ENCODE peak calls at places on chromosome 3, in eight cellular contexts. X is mucosa of descending colon; E is left ventricle myocardium inferior; B is GM23248; Z is psoas muscle; C is CD8-positive, alpha-beta memory T cell; L is kidney; J is ovary. K is an unnamed sample.

GRCh38 chr3:115246621-115247020 is 99.5 kb upstream of the ZBTB20 start:
- DNase-seq in X (no peak), E (no peak), B (peak; percentile 11), Z (no peak), C (no peak), L (no peak), J (no peak), K (no peak)

GRCh38 chr3:110174908-110175307 is 837.6 kb upstream of the DPPA4 start:
- DNase-seq in X (no peak), E (no peak), B (peak; percentile 54), Z (no peak), C (no peak), L (no peak), J (no peak), K (no peak)

GRCh38 chr3:183548262-183548769 is 7.2 kb downstream of the KLHL6 start:
- DNase-seq in X (no peak), E (no peak), B (peak; percentile 82), Z (no peak), C (no peak), L (no peak), J (no peak), K (no peak)

GRCh38 chr3:176931991-176932390 is 265.3 kb downstream of the TBL1XR1 start:
- DNase-seq in X (no peak), E (no peak), B (no peak), Z (no peak), C (no peak), L (no peak), J (no peak), K (no peak)

GRCh38 chr3:190094201-190094718 is 26.4 kb downstream of the P3H2 start:
- DNase-seq in X (no peak), E (no peak), B (peak; percentile 57), Z (no peak), C (no peak), L (no peak), J (peak; percentile 62), K (no peak)

GRCh38 chr3:46019707-46020106 is 7.6 kb downstream of the XCR1 start:
- DNase-seq in X (no peak), E (no peak), B (peak; percentile 78), Z (no peak), C (no peak), L (no peak), J (no peak), K (no peak)

GRCh38 chr3:39154323-39155021 is 1.1 kb upstream of the CSRNP1 start:
- DNase-seq in X (peak; percentile 60), E (no peak), B (peak; percentile 45), Z (no peak), C (no peak), L (peak; percentile 88), J (peak; percentile 67), K (no peak)

GRCh38 chr3:18489939-18490338 is 64.8 kb upstream of the SATB1 start:
- DNase-seq in X (no peak), E (no peak), B (no peak), Z (no peak), C (no peak), L (no peak), J (no peak), K (no peak)

GRCh38 chr3:56323986-56324420 is 144.3 kb downstream of the ERC2 start:
- DNase-seq in X (no peak), E (no peak), B (peak; percentile 89), Z (no peak), C (no peak), L (no peak), J (peak; percentile 61), K (no peak)

DNA sequence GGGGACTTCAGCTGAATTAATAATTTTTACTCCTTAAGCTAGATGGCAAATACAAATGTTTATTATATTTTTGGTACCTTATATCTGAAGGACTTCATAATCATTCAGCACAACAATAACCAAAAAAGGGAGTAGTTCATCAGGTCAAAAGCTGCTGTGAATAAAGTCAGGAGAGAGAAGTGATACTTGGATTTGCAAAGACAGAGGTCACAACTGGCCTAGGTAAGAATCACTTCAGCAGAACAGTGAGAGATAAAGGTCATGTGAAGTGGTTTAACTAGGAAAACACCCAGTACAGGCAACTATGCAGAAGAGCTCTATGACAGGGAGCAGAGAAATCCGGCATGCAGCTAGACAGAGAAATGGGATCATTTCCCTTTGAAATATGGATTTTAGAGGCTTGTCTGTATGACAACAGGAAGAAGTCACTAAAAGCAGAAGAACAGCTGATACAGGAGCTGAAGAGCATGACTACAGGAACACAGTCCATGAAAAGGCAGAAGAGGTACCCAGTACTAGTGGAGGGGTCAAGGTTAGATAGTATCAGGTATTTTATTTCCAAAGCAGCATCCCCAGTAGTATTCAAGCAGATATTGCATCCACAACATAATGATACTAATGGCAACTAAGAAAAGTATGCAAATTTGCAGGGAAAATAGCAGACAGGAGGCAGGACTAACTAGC is 25.7 kb downstream of the ZMAT3 start:
- DNase-seq in X (no peak), E (no peak), B (no peak), Z (no peak), C (no peak), L (no peak), J (no peak), K (no peak)
- H3K4me3 ChIP-seq in X (no peak overlapping the region), E (no peak overlapping the region), B (no peak overlapping the region), Z (no peak overlapping the region), C (no peak overlapping the region), L (no peak overlapping the region), J (no peak overlapping the region), K (no peak overlapping the region)

GRCh38 chr3:195086885-195087284 is 184.1 kb downstream of the XXYLT1 start:
- DNase-seq in X (peak; percentile 23), E (peak; percentile 3), B (no peak), Z (no peak), C (no peak), L (peak; percentile 61), J (no peak), K (no peak)

GRCh38 chr3:195085356-195086130 is 185.4 kb downstream of the XXYLT1 start:
- DNase-seq in X (peak; percentile 21), E (peak; percentile 10), B (no peak), Z (peak; percentile 7), C (no peak), L (peak; percentile 56), J (no peak), K (no peak)

GRCh38 chr3:195086341-195086740 is 184.6 kb downstream of the XXYLT1 start:
- DNase-seq in X (peak; percentile 15), E (peak; percentile 5), B (no peak), Z (no peak), C (no peak), L (peak; percentile 43), J (no peak), K (no peak)

GRCh38 chr3:195084746-195085145 is 186.2 kb downstream of the XXYLT1 start:
- DNase-seq in X (peak; percentile 17), E (peak; percentile 10), B (no peak), Z (no peak), C (no peak), L (peak; percentile 32), J (no peak), K (no peak)

DNA sequence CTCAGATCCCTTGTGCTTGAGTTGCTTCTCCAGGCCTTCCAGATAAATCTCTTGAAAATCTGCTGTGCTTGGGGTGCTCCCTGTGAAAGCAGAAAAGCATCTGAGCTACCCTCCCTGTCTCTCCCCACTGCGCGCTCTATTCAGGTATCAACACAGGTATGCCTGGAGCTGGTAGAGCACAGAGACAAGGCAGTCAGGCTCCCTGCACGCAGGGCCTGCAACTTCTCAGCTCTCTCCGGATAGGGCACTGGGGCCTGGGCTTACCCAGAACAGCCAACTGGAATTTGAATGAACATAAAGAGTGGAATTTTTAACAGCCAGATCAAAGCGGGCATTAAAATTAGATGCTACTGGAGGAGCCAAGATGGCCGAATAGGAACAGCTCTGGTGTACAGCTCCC is 183.6 kb downstream of the XXYLT1 start:
- DNase-seq in X (peak; percentile 27), E (no peak), B (no peak), Z (no peak), C (no peak), L (peak; percentile 30), J (no peak), K (no peak)
- H3K4me3 ChIP-seq in X (no peak overlapping the region), E (peak overlapping the region; percentile 45), B (no peak overlapping the region), Z (peak overlapping the region; percentile 52), C (no peak overlapping the region), L (no peak overlapping the region), J (peak overlapping the region; percentile 22), K (no peak overlapping the region)

DNA sequence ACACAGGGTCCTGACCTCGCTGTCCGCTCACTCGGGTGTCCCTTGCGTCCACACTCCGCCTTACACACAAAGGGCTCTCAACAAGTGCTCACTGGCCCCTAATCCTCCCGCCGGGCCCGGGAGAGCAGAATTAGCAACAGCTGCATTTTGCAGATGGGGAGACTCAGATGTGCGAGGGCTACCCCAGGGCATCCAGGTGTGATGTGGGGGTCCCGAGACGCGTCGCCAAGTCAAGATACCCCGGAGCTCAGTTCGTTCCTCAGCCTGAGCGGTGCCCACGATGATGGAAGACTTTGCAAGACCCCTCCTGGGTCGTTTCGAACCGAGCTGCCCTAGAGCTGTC is 14.9 kb upstream of the WNT7A start:
- DNase-seq in X (no peak), E (no peak), B (no peak), Z (peak; percentile 20), C (no peak), L (peak; percentile 74), J (peak; percentile 26), K (no peak)
- H3K4me3 ChIP-seq in X (no peak overlapping the region), E (peak overlapping the region; percentile 75), B (peak overlapping the region; percentile 82), Z (peak overlapping the region; percentile 80), C (peak overlapping the region; percentile 71), L (peak overlapping the region; percentile 30), J (peak overlapping the region; percentile 43), K (peak overlapping the region; percentile 56)

DNA sequence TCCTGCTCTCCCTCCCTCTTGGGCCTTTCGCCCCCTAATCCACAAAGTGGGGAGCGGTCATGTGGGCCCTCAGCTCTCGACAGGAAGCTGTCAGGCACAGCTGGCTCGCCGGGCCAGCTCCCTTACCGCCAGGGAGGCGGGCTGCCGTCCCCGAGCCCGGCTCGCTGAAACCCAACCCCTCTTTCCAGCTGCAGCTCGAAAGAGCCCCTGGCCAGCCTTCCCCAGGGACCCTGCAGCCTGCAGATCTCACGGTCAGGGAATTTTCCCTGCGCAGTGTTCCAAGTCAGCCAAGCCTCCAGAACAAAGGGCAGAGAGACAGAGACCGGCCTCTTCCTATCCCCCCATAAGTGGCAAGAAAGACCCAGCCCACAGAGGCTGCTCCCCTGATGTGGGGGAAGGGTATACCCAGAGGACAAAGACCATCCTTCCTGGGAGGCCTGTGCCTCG is 32.8 kb downstream of the MAGEF1 start:
- DNase-seq in X (no peak), E (peak; percentile 51), B (no peak), Z (peak; percentile 62), C (no peak), L (no peak), J (no peak), K (no peak)
- H3K4me3 ChIP-seq in X (no peak overlapping the region), E (no peak overlapping the region), B (no peak overlapping the region), Z (no peak overlapping the region), C (no peak overlapping the region), L (no peak overlapping the region), J (no peak overlapping the region), K (no peak overlapping the region)

GRCh38 chr3:49015072-49015471 is 3.3 kb downstream of the DALRD3 start:
- DNase-seq in X (no peak), E (no peak), B (no peak), Z (no peak), C (no peak), L (no peak), J (no peak), K (no peak)

GRCh38 chr3:49015765-49016164 is 2.6 kb downstream of the DALRD3 start:
- DNase-seq in X (no peak), E (no peak), B (peak; percentile 30), Z (no peak), C (no peak), L (no peak), J (no peak), K (no peak)

GRCh38 chr3:49013113-49013737 is 5.2 kb downstream of the DALRD3 start:
- DNase-seq in X (no peak), E (no peak), B (no peak), Z (no peak), C (no peak), L (no peak), J (no peak), K (no peak)

GRCh38 chr3:49012441-49013017 is 5.3 kb downstream of the WDR6 start:
- DNase-seq in X (no peak), E (no peak), B (no peak), Z (no peak), C (no peak), L (peak; percentile 75), J (no peak), K (no peak)

GRCh38 chr3:49013738-49014660 is 4.4 kb downstream of the DALRD3 start:
- DNase-seq in X (peak; percentile 81), E (no peak), B (peak; percentile 63), Z (no peak), C (no peak), L (peak; percentile 76), J (no peak), K (no peak)
- H3K4me3 ChIP-seq in X (no peak overlapping the region), E (no peak overlapping the region), B (no peak overlapping the region), Z (no peak overlapping the region), C (no peak overlapping the region), L (no peak overlapping the region), J (no peak overlapping the region), K (no peak overlapping the region)

K was measured in LNCaP clone FGC.